ENCODE peak calls at places on chromosomes 3 and 15, in eight cellular contexts. A is mammary epithelial cell, C is Panc1, M is tibial nerve, V is GM23338, O is HepG2, R is prostate gland, D is esophagus squamous epithelium. J is an unnamed sample.

GRCh38 chr3:27224197-27224596 is 145.0 kb downstream of the NEK10 start:
- DNase-seq in R (no peak), C (no peak), A (peak; percentile 26), V (no peak), M (no peak), D (no peak), O (no peak), J (no peak)

GRCh38 chr3:31472479-31473390 is 60.0 kb upstream of the STT3B start:
- DNase-seq in V (no peak), R (no peak), A (peak; percentile 77), M (no peak), C (no peak), O (no peak), D (no peak), J (no peak)

GRCh38 chr15:58065445-58066041 is at the start of gene ALDH1A2:
- DNase-seq in A (no peak), C (no peak), M (no peak), R (peak; percentile 25), D (no peak), O (no peak), V (peak; percentile 80), J (peak; percentile 70)

GRCh38 chr3:69791111-69791510 is 51.8 kb downstream of the MITF start:
- DNase-seq in V (no peak), D (no peak), A (peak; percentile 62), O (no peak), C (no peak), M (peak; percentile 82), R (no peak), J (peak; percentile 85)

GRCh38 chr3:181486496-181486895 is 225.2 kb upstream of the SOX2 start:
- DNase-seq in D (no peak), V (no peak), A (no peak), M (no peak), C (no peak), O (no peak), R (no peak), J (no peak)

GRCh38 chr15:71485094-71485693 is 325.2 kb upstream of the NR2E3 start:
- DNase-seq in C (no peak), O (no peak), M (no peak), R (no peak), A (no peak), V (peak; percentile 58), D (no peak), J (no peak)

GRCh38 chr3:39934696-39935095 is 125.3 kb downstream of the MYRIP start:
- DNase-seq in V (no peak), C (no peak), R (no peak), O (no peak), M (no peak), D (no peak), A (no peak), J (no peak)

GRCh38 chr3:33919312-33919711 is 120.9 kb downstream of the PDCD6IP start:
- DNase-seq in V (no peak), M (no peak), O (no peak), R (no peak), C (no peak), D (no peak), A (no peak), J (no peak)

GRCh38 chr3:58526124-58526957 is 10.6 kb downstream of the ACOX2 start:
- DNase-seq in R (no peak), A (peak; percentile 92), D (no peak), M (no peak), C (no peak), O (peak; percentile 88), V (peak; percentile 34), J (no peak)

GRCh38 chr3:127951276-127951675 is 36.2 kb downstream of the KBTBD12 start:
- DNase-seq in V (no peak), A (peak; percentile 37), M (no peak), C (no peak), D (no peak), R (no peak), O (no peak), J (no peak)

GRCh38 chr3:58874795-58875194 is 175.0 kb downstream of the CFAP20DC start:
- DNase-seq in R (no peak), C (peak; percentile 7), O (no peak), D (no peak), V (no peak), A (peak; percentile 98), M (no peak), J (no peak)

GRCh38 chr3:66411436-66411835 is 89.4 kb downstream of the LRIG1 start:
- DNase-seq in O (no peak), R (no peak), M (no peak), D (no peak), A (no peak), V (no peak), C (no peak), J (no peak)

GRCh38 chr3:66410371-66410770 is 90.5 kb downstream of the LRIG1 start:
- DNase-seq in C (no peak), R (no peak), M (no peak), D (no peak), A (no peak), O (no peak), V (no peak), J (no peak)

GRCh38 chr3:66410976-66411375 is 89.8 kb downstream of the LRIG1 start:
- DNase-seq in O (no peak), D (no peak), A (no peak), V (no peak), R (no peak), M (no peak), C (no peak), J (no peak)

GRCh38 chr3:66413151-66413751 is 87.6 kb downstream of the LRIG1 start:
- DNase-seq in O (no peak), V (no peak), M (no peak), C (no peak), D (no peak), A (no peak), R (no peak), J (no peak)

GRCh38 chr3:66412176-66412887 is 88.5 kb downstream of the LRIG1 start:
- DNase-seq in V (no peak), A (no peak), D (no peak), R (no peak), M (no peak), C (no peak), O (no peak), J (no peak)
- H3K4me1 ChIP-seq in V (peaks cover 17% of the 10 kb centered on the region), A (no peaks in the 10 kb centered on the region), D (peaks cover 7% of the 10 kb centered on the region), R (peaks cover 23% of the 10 kb centered on the region), M (peaks cover 18% of the 10 kb centered on the region), C (no peaks in the 10 kb centered on the region), O (peaks cover 9% of the 10 kb centered on the region), J (peaks cover 9% of the 10 kb centered on the region)

GRCh38 chr15:64740361-64741170 is 34.8 kb downstream of the RBPMS2 start:
- DNase-seq in V (no peak), D (no peak), A (peak; percentile 50), M (peak; percentile 12), O (peak; percentile 26), R (peak; percentile 46), C (no peak), J (peak; percentile 77)
- H3K4me3 ChIP-seq in V (no peak overlapping the region), D (no peak overlapping the region), A (no peak overlapping the region), M (no peak overlapping the region), O (no peak overlapping the region), R (no peak overlapping the region), C (no peak overlapping the region), J (no peak overlapping the region)

GRCh38 chr3:158668506-158668905 is 3.9 kb downstream of the LXN start:
- DNase-seq in V (no peak), M (peak; percentile 12), O (no peak), C (no peak), D (no peak), A (no peak), R (peak; percentile 33), J (no peak)
- TF ChIP-seq CTCF in V (no peak), M (no peak), O (no peak), C (no peak), D (no peak), A (no peak), R (no peak), J (no peak)

GRCh38 chr3:15631426-15632211 is 30.1 kb downstream of the BTD start:
- DNase-seq in R (no peak), V (peak; percentile 43), A (no peak), D (no peak), C (no peak), O (no peak), M (no peak), J (no peak)

GRCh38 chr3:15630646-15631350 is 29.3 kb downstream of the BTD start:
- DNase-seq in R (no peak), M (no peak), O (no peak), A (peak; percentile 50), D (no peak), C (no peak), V (peak; percentile 34), J (no peak)

GRCh38 chr3:15633766-15634588 is 32.4 kb downstream of the BTD start:
- DNase-seq in R (peak; percentile 56), C (no peak), M (no peak), V (no peak), D (no peak), O (no peak), A (peak; percentile 23), J (no peak)

GRCh38 chr3:15633159-15633558 is 31.6 kb downstream of the BTD start:
- DNase-seq in O (no peak), C (no peak), A (no peak), V (peak; percentile 37), M (no peak), R (no peak), D (no peak), J (no peak)

GRCh38 chr3:15632212-15632580 is 30.7 kb downstream of the BTD start:
- DNase-seq in D (no peak), M (no peak), A (no peak), O (no peak), R (no peak), C (no peak), V (no peak), J (no peak)
- H3K4me1 ChIP-seq in D (peaks cover 38% of the 10 kb centered on the region), M (peaks cover 41% of the 10 kb centered on the region), A (peaks cover 59% of the 10 kb centered on the region), O (peaks cover 12% of the 10 kb centered on the region), R (peaks cover 14% of the 10 kb centered on the region), C (peaks cover 70% of the 10 kb centered on the region), V (peaks cover 60% of the 10 kb centered on the region), J (peaks cover 28% of the 10 kb centered on the region)

GRCh38 chr15:48437178-48437577 is 105.9 kb downstream of the DUT start:
- DNase-seq in O (no peak), C (no peak), M (no peak), A (no peak), R (no peak), D (no peak), V (no peak), J (no peak)

GRCh38 chr15:48435356-48435755 is 104.1 kb downstream of the DUT start:
- DNase-seq in C (no peak), O (no peak), A (no peak), M (no peak), D (no peak), V (no peak), R (no peak), J (no peak)

GRCh38 chr15:48442011-48442410 is 110.8 kb downstream of the DUT start:
- DNase-seq in O (no peak), C (no peak), D (no peak), A (no peak), V (no peak), M (no peak), R (no peak), J (no peak)

GRCh38 chr15:48440084-48440483 is 108.9 kb downstream of the DUT start:
- DNase-seq in C (no peak), M (peak; percentile 51), V (peak; percentile 79), D (no peak), A (no peak), O (no peak), R (no peak), J (no peak)
- H3K4me3 ChIP-seq in C (no peak overlapping the region), M (no peak overlapping the region), V (no peak overlapping the region), D (no peak overlapping the region), A (no peak overlapping the region), O (no peak overlapping the region), R (no peak overlapping the region), J (no peak overlapping the region)

GRCh38 chr3:129992781-129993180 is 18.3 kb downstream of the TRH start:
- DNase-seq in M (no peak), V (peak; percentile 64), C (no peak), D (no peak), O (peak; percentile 21), R (no peak), A (no peak), J (no peak)
- TF ChIP-seq CTCF in M (no peak), V (peak; percentile 57), C (no peak), D (peak; percentile 19), O (peak; percentile 48), R (no peak), A (peak; percentile 29), J (no peak)